ENCODE peak calls at places on chromosomes 3 and 15, in eight cellular contexts. O is neural progenitor cell, H is OCI-LY7, N is HepG2, I is LNCaP clone FGC, D is WERI-Rb-1, T is neural crest cell, K is stomach. J is an unnamed sample.

GRCh38 chr15:53693729-53694533 is 65.5 kb downstream of the WDR72 start:
- DNase-seq in O (no peak), H (no peak), N (no peak), I (peak), D (no peak), T (no peak), K (peak), J (peak)

GRCh38 chr15:44289352-44289790 is 852 bp downstream of the GOLM2 start:
- DNase-seq in O (no peak), H (peak), N (no peak), I (no peak), D (no peak), T (no peak), K (no peak), J (no peak)

GRCh38 chr15:63967616-63968015 is 78.7 kb downstream of the DAPK2 start:
- DNase-seq in O (no peak), H (no peak), N (no peak), I (no peak), D (no peak), T (no peak), K (no peak), J (no peak)

GRCh38 chr15:85892232-85892631 is 97.5 kb upstream of the KLHL25 start:
- DNase-seq in O (no peak), H (no peak), N (no peak), I (no peak), D (no peak), T (no peak), K (no peak), J (no peak)

GRCh38 chr15:77393471-77393840 is 26.4 kb downstream of the PEAK1 start:
- DNase-seq in O (no peak), H (no peak), N (no peak), I (no peak), D (no peak), T (no peak), K (no peak), J (no peak)

GRCh38 chr3:132432639-132433038 is 15.3 kb downstream of the DNAJC13 start:
- DNase-seq in O (no peak), H (no peak), N (no peak), I (peak), D (no peak), T (no peak), K (no peak), J (no peak)

GRCh38 chr15:79431636-79432344 is at the start of gene MINAR1:
- DNase-seq in O (peak), H (no peak), N (peak), I (no peak), D (peak), T (peak), K (no peak), J (no peak)

GRCh38 chr15:27670481-27670880 is 428.6 kb downstream of the OCA2 start:
- DNase-seq in O (no peak), H (no peak), N (no peak), I (peak), D (no peak), T (no peak), K (no peak), J (no peak)

GRCh38 chr3:50299929-50300680 is 900 bp upstream of the HYAL3 start:
- DNase-seq in O (no peak), H (peak), N (no peak), I (no peak), D (no peak), T (no peak), K (no peak), J (peak)

GRCh38 chr15:80778964-80779657 is at the start of gene CEMIP:
- DNase-seq in O (peak), H (no peak), N (peak), I (no peak), D (peak), T (peak), K (peak), J (peak)

GRCh38 chr3:143935678-143936077 is 35.9 kb upstream of the DIPK2A start:
- DNase-seq in O (no peak), H (no peak), N (no peak), I (no peak), D (no peak), T (no peak), K (no peak), J (no peak)

GRCh38 chr3:61847784-61848462 is 286.6 kb downstream of the PTPRG start:
- DNase-seq in O (no peak), H (no peak), N (peak), I (no peak), D (peak), T (no peak), K (peak), J (peak)

GRCh38 chr3:85303156-85303555 is 344.4 kb downstream of the CADM2 start:
- DNase-seq in O (no peak), H (no peak), N (no peak), I (no peak), D (no peak), T (no peak), K (no peak), J (no peak)

GRCh38 chr3:85304360-85304964 is 345.7 kb downstream of the CADM2 start:
- DNase-seq in O (no peak), H (no peak), N (peak), I (no peak), D (no peak), T (no peak), K (no peak), J (no peak)
- TF ChIP-seq CTCF in O (peak), H (peak), N (peak), I (peak), D (no peak), T (peak), K (peak), J (no peak)

DNA sequence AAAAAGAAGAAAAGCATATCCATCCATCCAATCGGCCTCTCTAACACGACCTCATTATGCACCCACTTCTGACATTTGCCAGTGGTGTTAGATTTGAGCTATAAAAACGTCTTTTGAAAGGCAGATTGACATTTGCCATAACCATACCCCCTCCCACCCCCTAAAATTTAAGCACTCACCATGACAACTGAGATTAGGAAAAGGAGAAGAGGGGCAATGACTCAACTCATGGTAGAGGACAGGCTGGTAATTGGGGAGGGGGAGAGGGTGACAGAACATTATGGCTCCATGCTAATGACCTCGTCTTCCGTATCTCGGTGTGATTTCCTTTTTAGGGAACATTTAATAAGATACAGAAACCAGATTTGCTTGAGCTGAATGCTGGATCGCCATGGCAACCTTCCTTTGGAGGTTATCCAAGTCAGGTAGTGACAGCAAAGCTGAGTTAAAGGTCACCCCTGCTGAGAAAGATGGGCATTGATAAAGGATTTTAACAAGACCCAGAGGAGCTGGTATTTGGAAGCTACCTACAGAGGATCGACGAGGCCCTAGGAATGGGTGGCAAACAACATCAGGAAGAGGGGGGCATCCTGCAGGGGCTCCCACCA is 106.4 kb downstream of the ST8SIA2 start:
- DNase-seq in O (no peak), H (no peak), N (no peak), I (no peak), D (no peak), T (no peak), K (no peak), J (no peak)
- TF ChIP-seq CTCF in O (no peak), H (no peak), N (no peak), I (no peak), D (no peak), T (no peak), K (no peak), J (no peak)

GRCh38 chr3:150253622-150254021 is 154.5 kb upstream of the TSC22D2 start:
- DNase-seq in O (no peak), H (no peak), N (peak), I (no peak), D (no peak), T (no peak), K (no peak), J (peak)

GRCh38 chr3:150251654-150252053 is 156.4 kb upstream of the TSC22D2 start:
- DNase-seq in O (no peak), H (no peak), N (no peak), I (no peak), D (no peak), T (no peak), K (no peak), J (no peak)

GRCh38 chr3:150254199-150254786 is 153.8 kb upstream of the TSC22D2 start:
- DNase-seq in O (no peak), H (no peak), N (no peak), I (no peak), D (no peak), T (no peak), K (no peak), J (peak)

GRCh38 chr3:150251187-150251592 is 156.9 kb upstream of the TSC22D2 start:
- DNase-seq in O (no peak), H (no peak), N (no peak), I (no peak), D (no peak), T (no peak), K (no peak), J (no peak)

GRCh38 chr3:150252462-150252861 is 155.6 kb upstream of the TSC22D2 start:
- DNase-seq in O (no peak), H (no peak), N (peak), I (no peak), D (no peak), T (no peak), K (no peak), J (no peak)
- TF ChIP-seq CTCF in O (no peak), H (no peak), N (no peak), I (no peak), D (no peak), T (no peak), K (no peak), J (no peak)

DNA sequence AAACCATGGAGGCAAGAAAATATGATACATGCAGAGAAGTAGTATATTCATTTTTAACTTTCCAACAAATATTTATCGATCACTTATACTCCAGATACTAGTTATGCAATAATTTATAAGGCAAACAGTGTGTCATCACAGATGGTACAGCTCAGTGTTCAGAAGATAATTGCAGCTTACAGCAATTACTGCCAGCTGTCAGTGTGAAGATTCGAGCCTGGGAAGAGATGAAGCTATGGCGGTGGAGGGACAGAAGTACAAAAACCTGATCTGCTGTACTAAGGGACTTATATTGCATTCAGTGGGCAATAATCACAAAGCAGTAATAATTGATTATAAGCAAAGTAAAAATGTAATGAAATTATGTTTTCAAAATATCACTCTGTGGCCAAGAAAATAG is 170.6 kb upstream of the EPHA3 start:
- DNase-seq in O (no peak), H (no peak), N (no peak), I (no peak), D (peak), T (no peak), K (no peak), J (no peak)
- TF ChIP-seq CTCF in O (no peak), H (no peak), N (no peak), I (no peak), D (no peak), T (no peak), K (no peak), J (no peak)

GRCh38 chr3:170437151-170437550 is 18.5 kb downstream of the CLDN11 start:
- DNase-seq in O (no peak), H (no peak), N (no peak), I (no peak), D (no peak), T (no peak), K (no peak), J (no peak)
- TF ChIP-seq CTCF in O (no peak), H (no peak), N (no peak), I (no peak), D (no peak), T (no peak), K (no peak), J (no peak)

GRCh38 chr15:45378149-45378912 is at the start of gene GATM:
- DNase-seq in O (peak), H (no peak), N (no peak), I (no peak), D (peak), T (peak), K (peak), J (peak)
- TF ChIP-seq CTCF in O (peak), H (peak), N (no peak), I (no peak), D (peak), T (peak), K (peak), J (peak)

J was measured in heart left ventricle.